ENCODE peak calls at places on chromosomes 5 and 9, in eight cellular contexts. D is HFFc6; S is suprapubic skin; M is astrocyte; R is fibroblast of pulmonary artery; G is activated CD8-positive, alpha-beta T cell treated with anti-CD3 and anti-CD28 coated beads for 36 hours; U is bronchial epithelial cell; I is A549. X is an unnamed sample.

GRCh38 chr5:21681906-21682305 is 1171.2 kb downstream of the CDH12 start:
- DNase-seq in S (no peak), G (no peak), R (no peak), U (no peak), D (no peak), I (no peak), M (no peak), X (no peak)

GRCh38 chr5:125659316-125660071 is 763.7 kb upstream of the GRAMD2B start:
- DNase-seq in U (peak; percentile 18), G (no peak), D (no peak), I (no peak), M (peak; percentile 73), R (peak; percentile 43), S (no peak), X (no peak)

GRCh38 chr5:41508186-41508585 is 2.2 kb downstream of the PLCXD3 start:
- DNase-seq in S (no peak), G (no peak), I (no peak), R (no peak), U (peak; percentile 37), M (no peak), D (peak; percentile 11), X (no peak)

GRCh38 chr5:181088289-181088688 is 42.7 kb downstream of the OR2V1 start:
- DNase-seq in G (peak; percentile 30), I (peak; percentile 58), U (no peak), M (no peak), D (no peak), S (no peak), R (no peak), X (no peak)

GRCh38 chr9:115328228-115328627 is 210.3 kb upstream of the TNC start:
- DNase-seq in G (no peak), U (no peak), I (no peak), S (no peak), D (peak; percentile 58), R (peak; percentile 29), M (peak; percentile 92), X (no peak)

GRCh38 chr5:124902097-124902821 is 155.8 kb upstream of the ZNF608 start:
- DNase-seq in U (peak; percentile 41), D (no peak), I (no peak), M (peak; percentile 82), S (no peak), R (peak; percentile 29), G (peak; percentile 67), X (no peak)

GRCh38 chr5:54902817-54903473 is 82.4 kb downstream of the ESM1 start:
- DNase-seq in I (no peak), U (no peak), S (no peak), M (peak; percentile 69), D (peak; percentile 23), G (peak; percentile 77), R (peak; percentile 45), X (no peak)

GRCh38 chr5:36613771-36614656 is 7.6 kb downstream of the SLC1A3 start:
- DNase-seq in S (no peak), G (no peak), U (no peak), D (no peak), I (no peak), M (no peak), R (no peak), X (no peak)

GRCh38 chr5:143316844-143317631 is 86.4 kb downstream of the NR3C1 start:
- DNase-seq in I (no peak), U (no peak), S (no peak), M (peak; percentile 30), G (no peak), R (peak; percentile 53), D (no peak), X (no peak)

GRCh38 chr9:120183615-120184014 is 396.4 kb downstream of the CDK5RAP2 start:
- DNase-seq in U (no peak), I (no peak), G (no peak), M (no peak), D (no peak), R (no peak), S (no peak), X (no peak)

GRCh38 chr9:34375901-34376595 is 650 bp downstream of the MYORG start:
- DNase-seq in M (peak; percentile 15), I (peak; percentile 57), R (peak; percentile 18), D (no peak), U (peak; percentile 44), G (peak; percentile 75), S (no peak), X (no peak)

GRCh38 chr5:94776167-94776566 is 157.7 kb downstream of the SLF1 start:
- DNase-seq in S (no peak), G (no peak), R (no peak), I (no peak), D (no peak), U (no peak), M (peak; percentile 43), X (no peak)

GRCh38 chr5:179978792-179979191 is 71.1 kb upstream of the TBC1D9B start:
- DNase-seq in M (no peak), G (no peak), R (no peak), S (no peak), D (no peak), U (no peak), I (no peak), X (no peak)

GRCh38 chr5:387491-388265 is 55.3 kb upstream of the EXOC3 start:
- DNase-seq in G (no peak), U (no peak), R (no peak), S (peak; percentile 31), D (no peak), I (no peak), M (no peak), X (peak; percentile 47)

GRCh38 chr9:137195525-137196220 is 4.9 kb downstream of the TPRN start:
- DNase-seq in M (no peak), U (no peak), I (no peak), S (no peak), R (no peak), G (no peak), D (no peak), X (no peak)

GRCh38 chr5:79349047-79349446 is 113.1 kb downstream of the JMY start:
- DNase-seq in G (no peak), I (no peak), S (no peak), D (no peak), R (no peak), M (no peak), U (peak; percentile 73), X (no peak)

GRCh38 chr5:179873176-179873575 is 14.6 kb upstream of the MRNIP start:
- DNase-seq in G (no peak), R (no peak), U (no peak), M (no peak), S (no peak), D (no peak), I (no peak), X (peak; percentile 72)

GRCh38 chr5:145554399-145554798 is 280.7 kb downstream of the PRELID2 start:
- DNase-seq in S (no peak), R (peak; percentile 51), G (no peak), I (no peak), U (peak; percentile 62), D (peak; percentile 68), M (peak; percentile 82), X (no peak)

DNA sequence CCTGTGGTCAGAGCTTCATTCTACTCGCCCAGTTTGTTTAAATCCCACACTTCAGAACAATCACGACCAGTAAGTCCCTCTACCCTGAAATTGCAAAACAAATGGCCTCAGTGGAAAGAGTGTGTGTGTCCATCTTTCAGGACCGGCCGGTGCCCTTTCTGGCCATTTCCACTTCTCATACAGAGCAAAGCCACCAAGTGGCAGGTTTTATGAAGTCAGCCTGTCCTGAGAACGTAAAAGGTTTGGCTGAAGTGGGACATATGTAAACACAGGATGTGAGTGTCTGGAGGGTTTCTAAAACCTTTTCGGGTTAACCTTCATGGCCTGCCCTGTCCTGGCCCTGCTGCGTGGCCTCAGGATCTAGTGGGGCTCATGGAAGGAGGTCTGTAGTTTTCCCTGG is 24.7 kb downstream of the NXNL2 start:
- DNase-seq in U (no peak), I (peak; percentile 11), S (no peak), G (no peak), D (peak; percentile 29), R (no peak), M (no peak), X (no peak)
- TF ChIP-seq CTCF in U (no peak), I (no peak), S (no peak), G (no peak), D (peak; percentile 46), R (peak; percentile 13), M (peak; percentile 6), X (peak; percentile 48)

GRCh38 chr9:17793713-17794622 is 215.1 kb downstream of the SH3GL2 start:
- DNase-seq in M (no peak), S (no peak), U (peak; percentile 2), I (peak; percentile 66), R (peak; percentile 17), G (no peak), D (peak; percentile 11), X (no peak)
- TF ChIP-seq CTCF in M (peak; percentile 9), S (no peak), U (no peak), I (peak; percentile 43), R (peak; percentile 20), G (no peak), D (peak; percentile 28), X (peak; percentile 64)

DNA sequence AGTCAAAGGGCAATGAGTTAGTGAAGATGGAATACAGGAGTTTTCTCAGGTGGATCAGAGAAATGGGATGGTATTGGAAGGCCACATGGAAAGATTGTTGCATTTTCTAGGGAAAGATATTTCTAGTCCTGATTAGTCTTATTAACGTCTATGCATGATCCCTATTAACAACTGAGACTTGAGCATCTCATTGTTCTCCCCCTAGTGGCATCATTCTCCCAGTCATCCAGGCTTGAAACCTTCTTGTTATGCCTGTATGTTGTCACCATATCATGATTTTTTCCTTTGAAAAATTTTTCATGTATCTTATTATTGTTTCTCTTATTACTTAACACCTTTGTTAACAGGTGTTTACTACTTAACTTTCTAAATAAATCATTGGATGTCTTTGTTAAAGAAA is 34.4 kb downstream of the KIF2A start:
- DNase-seq in D (no peak), U (peak; percentile 61), I (peak; percentile 53), M (no peak), R (peak; percentile 11), G (peak; percentile 28), S (no peak), X (no peak)
- TF ChIP-seq CTCF in D (peak; percentile 60), U (peak; percentile 48), I (peak; percentile 38), M (no peak), R (peak; percentile 22), G (peak; percentile 58), S (no peak), X (peak; percentile 65)

GRCh38 chr9:12640021-12640587 is 53.1 kb upstream of the TYRP1 start:
- DNase-seq in G (no peak), I (peak; percentile 68), S (no peak), D (peak; percentile 42), M (peak; percentile 46), U (peak; percentile 68), R (peak; percentile 80), X (no peak)

GRCh38 chr9:12643686-12644085 is 49.5 kb upstream of the TYRP1 start:
- DNase-seq in R (peak; percentile 5), S (no peak), G (no peak), U (no peak), M (no peak), D (no peak), I (no peak), X (no peak)

DNA sequence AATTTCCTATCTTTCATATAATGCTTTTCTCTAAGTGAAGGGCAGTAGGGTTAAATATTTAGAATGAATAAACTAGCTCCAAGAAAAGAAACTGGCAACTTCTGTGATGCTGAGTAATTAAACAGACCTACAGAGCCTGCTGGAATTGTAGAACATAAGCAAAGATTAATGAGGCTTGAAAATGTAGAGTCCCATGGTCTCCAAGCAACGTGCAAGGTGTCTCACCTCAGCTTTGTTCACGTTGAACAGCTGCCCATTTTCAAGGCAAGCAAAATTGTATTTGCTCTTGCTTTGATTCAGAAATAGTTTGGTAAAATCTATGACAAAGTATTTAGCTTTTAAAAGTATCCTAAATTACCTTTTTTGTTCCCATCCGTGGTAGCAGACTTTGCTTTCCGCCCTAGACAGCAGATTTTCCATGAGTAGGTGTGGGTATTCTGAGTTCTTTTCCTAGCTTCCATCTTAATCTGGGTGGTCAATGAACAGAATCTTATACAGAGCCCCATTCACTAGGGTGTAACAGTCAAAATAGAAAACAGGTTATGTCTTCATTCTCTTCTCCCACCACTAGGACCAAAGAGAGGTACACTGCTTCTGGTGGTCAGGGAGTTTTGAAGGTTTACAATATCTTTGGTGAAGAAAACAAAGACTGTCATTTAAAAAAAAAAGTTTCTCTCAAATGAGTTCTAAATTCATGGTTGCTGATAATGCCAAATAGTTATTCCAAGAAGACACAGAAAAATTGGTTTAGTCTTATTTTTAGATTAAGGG is 52.1 kb upstream of the TYRP1 start:
- DNase-seq in M (no peak), U (no peak), G (no peak), S (no peak), D (no peak), R (no peak), I (no peak), X (no peak)
- TF ChIP-seq CTCF in M (no peak), U (no peak), G (no peak), S (no peak), D (no peak), R (no peak), I (no peak), X (peak; percentile 14)